ENCODE peak calls at places on chromosome 1, in seven cellular contexts. One of them, this sample, is unnamed.

GRCh38 chr1:84299536-84300260 is 1.8 kb upstream of the SAMD13 start:
- DNase-seq in neuronal stem cell: no peak
- DNase-seq in mesendoderm: no peak
- DNase-seq in H9: no peak
- DNase-seq in IMR-90: peak; percentile 18
- DNase-seq in H1: no peak
- DNase-seq in mesenchymal stem cell: peak; percentile 26
- DNase-seq in this sample: no peak

GRCh38 chr1:115976900-115977480 is 677 bp downstream of the SLC22A15 start:
- DNase-seq in H9: no peak
- DNase-seq in mesenchymal stem cell: no peak
- DNase-seq in IMR-90: no peak
- DNase-seq in H1: no peak
- DNase-seq in neuronal stem cell: no peak
- DNase-seq in mesendoderm: no peak
- DNase-seq in this sample: peak; percentile 4

GRCh38 chr1:9798236-9799130 is 25.3 kb downstream of the CLSTN1 start:
- DNase-seq in IMR-90: peak; percentile 18
- DNase-seq in mesendoderm: no peak
- DNase-seq in mesenchymal stem cell: peak; percentile 78
- DNase-seq in H1: no peak
- DNase-seq in neuronal stem cell: no peak
- DNase-seq in H9: no peak
- DNase-seq in this sample: peak; percentile 37

GRCh38 chr1:1847501-1848289 is 43.2 kb downstream of the GNB1 start:
- DNase-seq in H9: no peak
- DNase-seq in H1: no peak
- DNase-seq in mesendoderm: no peak
- DNase-seq in neuronal stem cell: no peak
- DNase-seq in IMR-90: no peak
- DNase-seq in mesenchymal stem cell: no peak
- DNase-seq in this sample: no peak

GRCh38 chr1:229640455-229640854 is 14.4 kb downstream of the URB2 start:
- DNase-seq in mesendoderm: no peak
- DNase-seq in H9: no peak
- DNase-seq in neuronal stem cell: no peak
- DNase-seq in IMR-90: no peak
- DNase-seq in H1: no peak
- DNase-seq in mesenchymal stem cell: no peak
- DNase-seq in this sample: no peak

GRCh38 chr1:15937706-15938168 is 38.2 kb downstream of the ZBTB17 start:
- DNase-seq in IMR-90: peak; percentile 66
- DNase-seq in mesenchymal stem cell: peak; percentile 76
- DNase-seq in neuronal stem cell: no peak
- DNase-seq in H1: peak; percentile 57
- DNase-seq in H9: no peak
- DNase-seq in mesendoderm: peak; percentile 80
- DNase-seq in this sample: peak; percentile 41

GRCh38 chr1:167630568-167631385 is 745 bp downstream of the RCSD1 start:
- DNase-seq in mesenchymal stem cell: no peak
- DNase-seq in H9: no peak
- DNase-seq in IMR-90: no peak
- DNase-seq in neuronal stem cell: no peak
- DNase-seq in H1: no peak
- DNase-seq in mesendoderm: no peak
- DNase-seq in this sample: no peak

GRCh38 chr1:108540977-108541376 is 18.9 kb upstream of the EEIG2 start:
- DNase-seq in H9: no peak
- DNase-seq in IMR-90: no peak
- DNase-seq in neuronal stem cell: no peak
- DNase-seq in mesendoderm: no peak
- DNase-seq in H1: no peak
- DNase-seq in mesenchymal stem cell: no peak
- DNase-seq in this sample: no peak

GRCh38 chr1:202861420-202862121 is 27.4 kb downstream of the RABIF start:
- DNase-seq in mesendoderm: peak; percentile 94
- DNase-seq in neuronal stem cell: peak; percentile 92
- DNase-seq in mesenchymal stem cell: peak; percentile 95
- DNase-seq in H9: peak; percentile 97
- DNase-seq in H1: peak; percentile 92
- DNase-seq in IMR-90: peak; percentile 86
- DNase-seq in this sample: peak; percentile 97

GRCh38 chr1:202586018-202586821 is 124.0 kb downstream of the SYT2 start:
- DNase-seq in H9: no peak
- DNase-seq in mesendoderm: peak; percentile 88
- DNase-seq in mesenchymal stem cell: peak; percentile 68
- DNase-seq in neuronal stem cell: no peak
- DNase-seq in H1: no peak
- DNase-seq in IMR-90: peak; percentile 38
- DNase-seq in this sample: no peak

GRCh38 chr1:196558424-196558823 is 49.8 kb downstream of the KCNT2 start:
- DNase-seq in neuronal stem cell: no peak
- DNase-seq in H1: no peak
- DNase-seq in mesendoderm: peak; percentile 34
- DNase-seq in mesenchymal stem cell: peak; percentile 90
- DNase-seq in H9: no peak
- DNase-seq in IMR-90: peak; percentile 69
- DNase-seq in this sample: peak; percentile 4

GRCh38 chr1:36306210-36306901 is at the start of gene SH3D21:
- DNase-seq in neuronal stem cell: peak; percentile 59
- DNase-seq in IMR-90: no peak
- DNase-seq in H1: peak; percentile 84
- DNase-seq in mesendoderm: peak; percentile 83
- DNase-seq in mesenchymal stem cell: peak; percentile 46
- DNase-seq in H9: peak; percentile 94
- DNase-seq in this sample: peak; percentile 74

GRCh38 chr1:113307771-113308451 is 82.4 kb upstream of the MAGI3 start:
- DNase-seq in neuronal stem cell: no peak
- DNase-seq in H1: no peak
- DNase-seq in IMR-90: peak; percentile 28
- DNase-seq in H9: no peak
- DNase-seq in mesendoderm: peak; percentile 73
- DNase-seq in mesenchymal stem cell: peak; percentile 11
- DNase-seq in this sample: no peak

GRCh38 chr1:24364605-24364974 is 45.4 kb downstream of the GRHL3 start:
- DNase-seq in H9: no peak
- DNase-seq in mesendoderm: no peak
- DNase-seq in H1: no peak
- DNase-seq in IMR-90: no peak
- DNase-seq in neuronal stem cell: peak; percentile 47
- DNase-seq in mesenchymal stem cell: no peak
- DNase-seq in this sample: no peak

GRCh38 chr1:27332536-27333281 is 9.1 kb upstream of the SYTL1 start:
- DNase-seq in mesenchymal stem cell: peak; percentile 52
- DNase-seq in H1: peak; percentile 86
- DNase-seq in IMR-90: peak; percentile 16
- DNase-seq in H9: peak; percentile 73
- DNase-seq in mesendoderm: peak; percentile 67
- DNase-seq in neuronal stem cell: no peak
- DNase-seq in this sample: peak; percentile 21

GRCh38 chr1:97573560-97573959 is 347.3 kb downstream of the DPYD start:
- DNase-seq in neuronal stem cell: no peak
- DNase-seq in mesenchymal stem cell: no peak
- DNase-seq in IMR-90: peak; percentile 12
- DNase-seq in H9: no peak
- DNase-seq in H1: no peak
- DNase-seq in mesendoderm: no peak
- DNase-seq in this sample: peak; percentile 11

GRCh38 chr1:236489710-236490377 is 33.9 kb upstream of the LGALS8 start:
- DNase-seq in H1: no peak
- DNase-seq in mesenchymal stem cell: peak; percentile 52
- DNase-seq in IMR-90: peak; percentile 55
- DNase-seq in mesendoderm: peak; percentile 59
- DNase-seq in H9: no peak
- DNase-seq in neuronal stem cell: peak; percentile 51
- DNase-seq in this sample: no peak

GRCh38 chr1:228530086-228530758 is 43.0 kb downstream of the RNF187 start:
- DNase-seq in mesenchymal stem cell: no peak
- DNase-seq in mesendoderm: no peak
- DNase-seq in IMR-90: no peak
- DNase-seq in H9: no peak
- DNase-seq in neuronal stem cell: no peak
- DNase-seq in H1: no peak
- DNase-seq in this sample: peak; percentile 70

GRCh38 chr1:16181887-16182719 is 26.2 kb upstream of the EPHA2 start:
- DNase-seq in neuronal stem cell: no peak
- DNase-seq in H1: peak; percentile 82
- DNase-seq in H9: peak; percentile 93
- DNase-seq in IMR-90: peak; percentile 89
- DNase-seq in mesendoderm: peak; percentile 96
- DNase-seq in mesenchymal stem cell: peak; percentile 95
- DNase-seq in this sample: peak; percentile 55

GRCh38 chr1:223780318-223780717 is 65.4 kb downstream of the TP53BP2 start:
- DNase-seq in neuronal stem cell: no peak
- DNase-seq in mesenchymal stem cell: no peak
- DNase-seq in H9: no peak
- DNase-seq in IMR-90: no peak
- DNase-seq in H1: no peak
- DNase-seq in mesendoderm: no peak
- DNase-seq in this sample: no peak

GRCh38 chr1:223783676-223784075 is 62.1 kb downstream of the TP53BP2 start:
- DNase-seq in H9: no peak
- DNase-seq in mesenchymal stem cell: no peak
- DNase-seq in mesendoderm: no peak
- DNase-seq in H1: no peak
- DNase-seq in IMR-90: no peak
- DNase-seq in neuronal stem cell: no peak
- DNase-seq in this sample: no peak

GRCh38 chr1:223776826-223777454 is 64.6 kb downstream of the CAPN2 start:
- DNase-seq in neuronal stem cell: no peak
- DNase-seq in H9: no peak
- DNase-seq in H1: no peak
- DNase-seq in IMR-90: no peak
- DNase-seq in mesendoderm: no peak
- DNase-seq in mesenchymal stem cell: no peak
- DNase-seq in this sample: no peak

GRCh38 chr1:223784541-223784940 is 61.2 kb downstream of the TP53BP2 start:
- DNase-seq in H9: no peak
- DNase-seq in IMR-90: no peak
- DNase-seq in mesendoderm: no peak
- DNase-seq in neuronal stem cell: no peak
- DNase-seq in mesenchymal stem cell: no peak
- DNase-seq in H1: no peak
- DNase-seq in this sample: no peak

DNA sequence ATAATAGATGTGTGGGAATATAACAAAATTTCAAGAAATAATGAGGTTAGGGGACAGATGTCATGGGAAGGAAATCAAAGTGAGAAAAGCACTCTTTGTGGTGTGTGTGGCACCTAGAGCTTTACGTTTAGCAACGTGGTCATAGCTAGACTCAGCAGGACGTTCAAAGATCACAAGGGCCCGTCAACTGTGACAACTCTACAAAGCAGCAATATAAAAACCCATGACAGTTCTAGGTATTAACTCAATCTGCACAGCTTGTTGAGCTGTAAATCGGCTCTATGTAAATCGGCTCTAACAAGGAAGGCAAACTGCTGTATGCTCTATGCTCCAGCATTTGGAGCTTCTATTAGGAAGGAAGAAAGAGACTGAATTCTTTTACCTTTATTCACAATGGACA is 64.8 kb downstream of the TP53BP2 start:
- DNase-seq in mesenchymal stem cell: no peak
- DNase-seq in H9: no peak
- DNase-seq in neuronal stem cell: no peak
- DNase-seq in H1: no peak
- DNase-seq in IMR-90: no peak
- DNase-seq in mesendoderm: no peak
- DNase-seq in this sample: no peak
- H2AK5ac ChIP-seq in mesenchymal stem cell: no peak overlapping the region
- H2AK5ac ChIP-seq in H9: no peak overlapping the region
- H2AK5ac ChIP-seq in neuronal stem cell: no peak overlapping the region
- H2AK5ac ChIP-seq in H1: no peak overlapping the region
- H2AK5ac ChIP-seq in IMR-90: no peak overlapping the region
- H2AK5ac ChIP-seq in mesendoderm: no peak overlapping the region
- H2AK5ac ChIP-seq in this sample: no peak overlapping the region

GRCh38 chr1:59146651-59147358 is 150.1 kb upstream of the FGGY start:
- DNase-seq in H1: peak; percentile 84
- DNase-seq in H9: peak; percentile 55
- DNase-seq in IMR-90: peak; percentile 28
- DNase-seq in neuronal stem cell: peak; percentile 21
- DNase-seq in mesenchymal stem cell: peak; percentile 68
- DNase-seq in mesendoderm: peak; percentile 51
- DNase-seq in this sample: no peak

GRCh38 chr1:59143824-59144223 is 153.1 kb upstream of the FGGY start:
- DNase-seq in neuronal stem cell: no peak
- DNase-seq in IMR-90: peak; percentile 41
- DNase-seq in mesenchymal stem cell: peak; percentile 56
- DNase-seq in mesendoderm: no peak
- DNase-seq in H9: no peak
- DNase-seq in H1: no peak
- DNase-seq in this sample: no peak

GRCh38 chr1:59142663-59143487 is 154.0 kb upstream of the FGGY start:
- DNase-seq in H9: no peak
- DNase-seq in neuronal stem cell: no peak
- DNase-seq in mesendoderm: peak; percentile 93
- DNase-seq in H1: no peak
- DNase-seq in mesenchymal stem cell: peak; percentile 94
- DNase-seq in IMR-90: peak; percentile 98
- DNase-seq in this sample: peak; percentile 92

GRCh38 chr1:59144959-59145358 is 151.9 kb upstream of the FGGY start:
- DNase-seq in H9: no peak
- DNase-seq in H1: no peak
- DNase-seq in mesendoderm: no peak
- DNase-seq in IMR-90: no peak
- DNase-seq in mesenchymal stem cell: no peak
- DNase-seq in neuronal stem cell: no peak
- DNase-seq in this sample: no peak

GRCh38 chr1:59146056-59146455 is 150.8 kb upstream of the FGGY start:
- DNase-seq in H1: no peak
- DNase-seq in mesendoderm: no peak
- DNase-seq in H9: no peak
- DNase-seq in mesenchymal stem cell: no peak
- DNase-seq in IMR-90: no peak
- DNase-seq in neuronal stem cell: no peak
- DNase-seq in this sample: no peak
- H3K4me1 ChIP-seq in H1: peaks cover 5% of the 10 kb centered on the region
- H3K4me1 ChIP-seq in mesendoderm: peaks cover 4% of the 10 kb centered on the region
- H3K4me1 ChIP-seq in H9: peaks cover 8% of the 10 kb centered on the region
- H3K4me1 ChIP-seq in mesenchymal stem cell: peaks cover 17% of the 10 kb centered on the region
- H3K4me1 ChIP-seq in IMR-90: peaks cover 16% of the 10 kb centered on the region
- H3K4me1 ChIP-seq in neuronal stem cell: peaks cover 5% of the 10 kb centered on the region
- H3K4me1 ChIP-seq in this sample: peaks cover 16% of the 10 kb centered on the region

DNA sequence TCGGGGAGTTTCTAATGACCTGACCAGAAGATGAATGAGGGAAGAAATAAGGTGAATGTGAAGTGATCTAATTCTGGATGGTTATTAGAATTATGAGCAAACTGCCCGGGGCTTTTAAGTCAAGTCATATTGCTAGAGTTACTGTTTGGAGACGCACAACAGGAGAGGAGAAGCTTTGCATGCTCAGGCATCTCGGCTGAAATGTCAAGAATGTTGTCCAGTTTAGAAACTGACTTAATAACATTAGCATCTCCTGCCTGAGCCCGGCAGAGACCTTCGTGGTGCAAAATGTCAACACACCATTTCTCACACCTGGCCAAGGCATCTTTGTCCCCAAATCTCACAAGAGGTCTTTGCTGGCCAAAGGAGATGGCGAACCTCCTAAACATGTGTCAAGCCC is 119.0 kb downstream of the RRAGC start:
- DNase-seq in H9: no peak
- DNase-seq in mesendoderm: peak; percentile 48
- DNase-seq in IMR-90: peak; percentile 19
- DNase-seq in H1: no peak
- DNase-seq in neuronal stem cell: no peak
- DNase-seq in mesenchymal stem cell: peak; percentile 31
- DNase-seq in this sample: peak; percentile 98
- H4K8ac ChIP-seq in H9: no peak overlapping the region
- H4K8ac ChIP-seq in mesendoderm: no peak overlapping the region
- H4K8ac ChIP-seq in IMR-90: no peak overlapping the region
- H4K8ac ChIP-seq in H1: no peak overlapping the region
- H4K8ac ChIP-seq in neuronal stem cell: no peak overlapping the region
- H4K8ac ChIP-seq in mesenchymal stem cell: peak overlapping the region; percentile 4
- H4K8ac ChIP-seq in this sample: peak overlapping the region; percentile 63

GRCh38 chr1:157418659-157419058 is 133.7 kb downstream of the FCRL5 start:
- DNase-seq in IMR-90: no peak
- DNase-seq in mesenchymal stem cell: no peak
- DNase-seq in mesendoderm: no peak
- DNase-seq in H9: no peak
- DNase-seq in neuronal stem cell: no peak
- DNase-seq in H1: no peak
- DNase-seq in this sample: no peak
- H2AK5ac ChIP-seq in IMR-90: no peak overlapping the region
- H2AK5ac ChIP-seq in mesenchymal stem cell: no peak overlapping the region
- H2AK5ac ChIP-seq in mesendoderm: no peak overlapping the region
- H2AK5ac ChIP-seq in H9: no peak overlapping the region
- H2AK5ac ChIP-seq in neuronal stem cell: no peak overlapping the region
- H2AK5ac ChIP-seq in H1: no peak overlapping the region
- H2AK5ac ChIP-seq in this sample: no peak overlapping the region